ENCODE peak calls at places on chromosomes 4 and X, in five cellular contexts. P is adrenal gland, Y is heart right ventricle, I is body of pancreas, G is right atrium auricular region. B is an unnamed sample.

GRCh38 chrX:109886122-109886761 is 116.7 kb upstream of the TMEM164 start:
- DNase-seq in P (no peak), Y (no peak), I (peak), G (no peak), B (no peak)

GRCh38 chr4:86960557-86960959 is 25.7 kb downstream of the AFF1 start:
- DNase-seq in P (no peak), Y (no peak), I (peak), G (no peak), B (no peak)

GRCh38 chr4:76569225-76569624 is 134.2 kb downstream of the SHROOM3 start:
- DNase-seq in P (no peak), Y (no peak), I (no peak), G (no peak), B (no peak)

GRCh38 chr4:138576684-138577083 is 334.5 kb upstream of the SLC7A11 start:
- DNase-seq in P (no peak), Y (no peak), I (no peak), G (no peak), B (peak)

GRCh38 chr4:183118585-183118984 is 19.5 kb downstream of the WWC2 start:
- DNase-seq in P (no peak), Y (no peak), I (peak), G (no peak), B (no peak)

GRCh38 chrX:66680451-66680850 is 41.6 kb upstream of the EDA2R start:
- DNase-seq in P (no peak), Y (no peak), I (no peak), G (no peak), B (peak)

GRCh38 chr4:3296651-3297050 is 3.8 kb downstream of the RGS12 start:
- DNase-seq in P (peak), Y (no peak), I (no peak), G (no peak), B (no peak)

GRCh38 chrX:119606508-119607389 is 525 bp upstream of the NKRF start:
- DNase-seq in P (no peak), Y (no peak), I (no peak), G (no peak), B (no peak)

GRCh38 chrX:19579485-19579884 is 64.2 kb upstream of the MAP3K15 start:
- DNase-seq in P (no peak), Y (no peak), I (no peak), G (no peak), B (no peak)

GRCh38 chrX:11899091-11899490 is 141.1 kb downstream of the MSL3 start:
- DNase-seq in P (no peak), Y (no peak), I (no peak), G (no peak), B (peak)

GRCh38 chr4:173345648-173346047 is 11.5 kb upstream of the HMGB2 start:
- DNase-seq in P (no peak), Y (no peak), I (no peak), G (no peak), B (no peak)

GRCh38 chr4:71287305-71287704 is 51.5 kb upstream of the SLC4A4 start:
- DNase-seq in P (no peak), Y (no peak), I (no peak), G (no peak), B (no peak)

GRCh38 chrX:110699109-110699508 is 96.5 kb downstream of the CHRDL1 start:
- DNase-seq in P (no peak), Y (no peak), I (no peak), G (no peak), B (no peak)

GRCh38 chrX:103517246-103517645 is 2.0 kb downstream of the RAB40A start:
- DNase-seq in P (no peak), Y (no peak), I (no peak), G (no peak), B (no peak)

GRCh38 chr4:153523941-153524386 is 57.8 kb downstream of the TMEM131L start:
- DNase-seq in P (no peak), Y (no peak), I (peak), G (no peak), B (peak)

GRCh38 chr4:48261288-48261687 is 8.3 kb downstream of the TEC start:
- DNase-seq in P (no peak), Y (no peak), I (no peak), G (no peak), B (no peak)

GRCh38 chrX:16786791-16787735 is 797 bp downstream of the TXLNG start:
- DNase-seq in P (peak), Y (peak), I (peak), G (no peak), B (no peak)

GRCh38 chr4:124636793-124637192 is 75.7 kb downstream of the ANKRD50 start:
- DNase-seq in P (no peak), Y (no peak), I (no peak), G (no peak), B (no peak)

GRCh38 chrX:130170752-130171445 is 863 bp upstream of the RAB33A start:
- DNase-seq in P (peak), Y (peak), I (peak), G (no peak), B (no peak)

GRCh38 chr4:142475663-142476062 is 370.4 kb downstream of the INPP4B start:
- DNase-seq in P (no peak), Y (no peak), I (no peak), G (no peak), B (peak)

GRCh38 chrX:108219949-108220601 is 128.5 kb downstream of the ATG4A start:
- DNase-seq in P (no peak), Y (no peak), I (no peak), G (no peak), B (no peak)

GRCh38 chr4:16289872-16290554 is 63.7 kb upstream of the TAPT1 start:
- DNase-seq in P (no peak), Y (no peak), I (no peak), G (no peak), B (no peak)

GRCh38 chrX:13014111-13015094 is 30.0 kb downstream of the FAM9C start:
- DNase-seq in P (no peak), Y (no peak), I (no peak), G (no peak), B (no peak)

GRCh38 chr4:1823545-1823932 is 30.4 kb downstream of the FGFR3 start:
- DNase-seq in P (no peak), Y (no peak), I (no peak), G (no peak), B (no peak)

GRCh38 chr4:81039351-81040174 is 9.1 kb downstream of the BMP3 start:
- DNase-seq in P (no peak), Y (no peak), I (no peak), G (no peak), B (no peak)

GRCh38 chr4:128468485-128468989 is 180.9 kb upstream of the PGRMC2 start:
- DNase-seq in P (peak), Y (no peak), I (peak), G (peak), B (peak)

GRCh38 chr4:152535903-152536544 is at the start of gene FBXW7:
- DNase-seq in P (peak), Y (peak), I (peak), G (peak), B (peak)

GRCh38 chrX:16320765-16321355 is 153.6 kb downstream of the MAGEB17 start:
- DNase-seq in P (no peak), Y (no peak), I (no peak), G (no peak), B (peak)

GRCh38 chr4:8615366-8615765 is 22.8 kb downstream of the CPZ start:
- DNase-seq in P (no peak), Y (peak), I (no peak), G (no peak), B (no peak)

GRCh38 chrX:103847174-103847870 is 15.3 kb upstream of the RAB9B start:
- DNase-seq in P (no peak), Y (no peak), I (no peak), G (no peak), B (no peak)

GRCh38 chr4:99536848-99537247 is 26.0 kb downstream of the C4orf17 start:
- DNase-seq in P (no peak), Y (no peak), I (no peak), G (no peak), B (no peak)

GRCh38 chrX:826026-826425 is 195.4 kb downstream of the SHOX start:
- DNase-seq in P (no peak), Y (no peak), I (no peak), G (no peak), B (no peak)

GRCh38 chrX:48938721-48939416 is 18.5 kb downstream of the OTUD5 start:
- DNase-seq in P (no peak), Y (no peak), I (no peak), G (no peak), B (no peak)

GRCh38 chrX:2782171-2782570 is 30.3 kb downstream of the XG start:
- DNase-seq in P (no peak), Y (no peak), I (no peak), G (no peak), B (no peak)

GRCh38 chr4:8646296-8647093 is 53.9 kb downstream of the CPZ start:
- DNase-seq in P (no peak), Y (no peak), I (no peak), G (no peak), B (no peak)

GRCh38 chr4:81504685-81505598 is 33.2 kb upstream of the RASGEF1B start:
- DNase-seq in P (peak), Y (peak), I (peak), G (peak), B (no peak)

GRCh38 chrX:47687249-47687648 is 28.3 kb upstream of the UXT start:
- DNase-seq in P (no peak), Y (no peak), I (no peak), G (no peak), B (no peak)

GRCh38 chrX:47690175-47690574 is 31.2 kb upstream of the UXT start:
- DNase-seq in P (no peak), Y (no peak), I (no peak), G (no peak), B (no peak)
- TF ChIP-seq CTCF in P (no peak), Y (no peak), I (no peak), G (no peak), B (peak)

DNA sequence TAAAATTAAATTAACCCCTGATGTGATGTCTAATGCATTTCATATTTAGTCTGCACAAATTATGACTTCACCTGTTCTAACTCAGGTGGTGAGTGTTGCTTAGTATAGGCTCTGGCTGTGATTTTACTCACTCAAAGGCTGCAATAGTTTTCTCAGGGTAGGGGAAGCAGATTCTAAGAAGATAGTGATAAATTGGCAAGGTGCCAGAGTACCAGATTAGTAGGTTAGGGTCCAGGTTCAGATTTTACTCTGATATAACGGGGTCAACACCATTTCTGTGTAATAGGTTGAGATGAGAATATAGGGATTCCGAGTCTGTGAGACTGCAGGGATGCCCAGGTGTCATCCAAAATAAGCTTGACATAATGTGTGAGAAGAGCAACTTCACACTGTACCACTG is 1049.6 kb downstream of the STIM2 start:
- DNase-seq in P (no peak), Y (no peak), I (no peak), G (no peak), B (no peak)
- H3K27ac ChIP-seq in P (no peak), Y (no peak), I (no peak), G (no peak), B (no peak)

GRCh38 chr4:144861471-144861870 is 215.5 kb downstream of the HHIP start:
- DNase-seq in P (no peak), Y (no peak), I (no peak), G (no peak), B (no peak)
- TF ChIP-seq CTCF in P (no peak), Y (no peak), I (no peak), G (no peak), B (no peak)

GRCh38 chrX:46666831-46667230 is 92.1 kb downstream of the SLC9A7 start:
- DNase-seq in P (no peak), Y (no peak), I (no peak), G (no peak), B (no peak)

GRCh38 chrX:46662594-46662993 is 89.0 kb downstream of the CHST7 start:
- DNase-seq in P (no peak), Y (no peak), I (no peak), G (no peak), B (no peak)

GRCh38 chrX:46662188-46662587 is 88.6 kb downstream of the CHST7 start:
- DNase-seq in P (no peak), Y (no peak), I (no peak), G (no peak), B (no peak)

GRCh38 chrX:46670316-46670715 is 88.6 kb downstream of the SLC9A7 start:
- DNase-seq in P (no peak), Y (no peak), I (no peak), G (no peak), B (no peak)

DNA sequence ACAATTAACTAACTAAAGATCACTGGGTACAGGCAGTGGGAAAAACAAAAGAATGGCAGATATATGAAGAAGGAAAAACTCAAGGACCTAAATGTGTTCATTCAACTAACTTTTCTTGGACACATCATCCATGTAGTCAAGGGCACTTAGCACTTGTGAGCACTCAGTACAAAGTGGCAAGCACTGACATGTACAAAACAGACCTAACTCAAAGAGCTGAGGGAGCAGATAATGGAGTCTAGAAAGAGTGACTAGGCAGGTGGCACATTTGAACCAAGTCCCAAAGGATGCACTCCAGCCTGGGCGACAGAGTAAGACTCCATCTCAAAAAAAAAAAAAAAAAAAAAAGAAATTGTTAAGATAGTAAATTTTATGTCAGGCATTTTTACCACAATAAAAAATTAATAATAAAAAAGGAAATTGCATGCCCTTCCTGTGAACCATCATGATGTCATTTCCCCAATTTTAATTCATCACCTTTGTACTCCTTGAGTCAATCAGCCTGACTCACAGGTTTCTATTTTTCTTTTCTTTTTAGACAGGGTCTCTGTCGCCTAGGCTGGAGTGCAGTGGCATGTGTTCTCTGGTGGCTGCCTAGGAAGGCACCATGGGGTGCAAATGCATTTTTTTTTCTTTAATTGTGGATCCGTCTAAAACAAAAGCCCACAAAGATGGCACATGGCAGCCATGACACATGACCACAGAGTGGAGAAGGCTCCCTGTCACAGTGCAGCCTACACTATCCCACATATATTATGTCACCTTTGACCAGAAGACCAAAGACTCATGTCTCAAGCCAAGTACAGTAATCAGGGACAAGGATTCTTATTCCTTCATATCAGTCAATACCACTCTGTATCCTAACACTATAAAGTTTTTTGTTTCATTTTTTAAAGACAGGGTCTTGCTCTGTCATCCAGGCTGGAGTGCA is 91.9 kb downstream of the CHST7 start:
- DNase-seq in P (no peak), Y (no peak), I (no peak), G (no peak), B (peak)
- H3K27ac ChIP-seq in P (no peak), Y (no peak), I (no peak), G (no peak), B (no peak)

DNA sequence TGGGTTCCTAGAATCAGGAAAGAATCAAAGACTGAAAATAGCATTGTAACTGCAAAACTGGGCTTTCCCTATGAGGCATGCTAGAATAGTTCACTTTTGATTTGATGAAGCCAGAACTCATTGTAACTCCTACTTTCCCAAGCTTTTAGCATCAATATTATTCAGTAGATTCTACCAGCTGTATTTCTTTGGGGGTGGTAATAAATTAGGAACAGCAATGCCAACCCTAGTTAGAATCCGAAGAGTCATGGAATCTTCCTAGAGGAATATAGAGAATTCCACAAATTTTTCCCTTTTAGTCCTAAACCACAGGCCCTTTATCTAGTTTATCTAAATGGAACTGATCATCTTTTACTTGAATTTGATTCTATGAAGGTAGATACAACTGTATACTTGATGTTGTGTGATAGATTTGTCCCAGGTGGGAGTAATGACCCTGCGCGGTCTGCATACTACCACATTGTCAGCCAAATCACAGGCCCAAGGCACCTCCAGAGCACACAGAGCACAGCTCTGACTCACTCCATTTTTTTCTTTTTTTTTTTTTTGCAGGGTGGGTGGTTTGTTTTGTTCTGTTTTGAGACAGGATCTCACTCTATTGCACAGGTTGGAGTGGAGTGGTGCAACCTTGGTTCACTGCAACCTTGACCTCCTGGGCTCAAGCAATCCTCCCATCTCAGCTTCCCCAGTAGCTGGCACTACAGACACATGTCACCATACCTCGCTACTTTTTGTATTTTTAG is 66.6 kb downstream of the EDNRA start:
- DNase-seq in P (no peak), Y (no peak), I (no peak), G (no peak), B (peak)
- TF ChIP-seq CTCF in P (no peak), Y (no peak), I (no peak), G (no peak), B (no peak)

DNA sequence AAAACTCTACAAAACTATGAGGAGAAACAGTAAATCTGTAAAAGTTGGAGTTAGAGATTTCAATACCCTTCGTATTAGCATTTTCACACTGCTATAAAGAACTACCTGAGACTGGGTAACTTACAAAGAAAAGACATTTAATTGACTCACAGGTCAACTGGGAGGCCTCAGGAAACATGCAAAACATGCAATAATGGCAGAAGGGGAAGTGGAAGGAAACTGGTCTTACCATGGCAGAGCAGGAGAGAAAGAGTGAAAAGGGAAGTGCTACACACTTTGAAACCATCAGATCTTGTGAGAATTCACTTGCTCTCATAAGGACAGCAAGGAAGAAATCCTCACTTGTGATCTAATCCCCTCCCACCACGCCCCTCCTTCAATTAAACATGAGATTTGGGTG is 949.9 kb downstream of the TECRL start:
- DNase-seq in P (no peak), Y (no peak), I (no peak), G (no peak), B (no peak)
- H3K27ac ChIP-seq in P (no peak), Y (no peak), I (no peak), G (no peak), B (no peak)